ENCODE peak calls at places on chromosomes 11 and 22, in six cellular contexts. Z, U, S, R, M and P are unnamed samples.

GRCh38 chr22:44399906-44400762 is 87.4 kb upstream of the SHISAL1 start:
- DNase-seq in Z (no peak), U (no peak), S (peak; percentile 1), R (no peak), M (no peak), P (no peak)

GRCh38 chr11:121661796-121662508 is 209.2 kb upstream of the SORL1-AS1 start:
- DNase-seq in Z (no peak), U (no peak), S (no peak), R (no peak), M (no peak), P (no peak)

GRCh38 chr11:19664896-19665548 is 47.6 kb upstream of the NAV2 start:
- DNase-seq in Z (no peak), U (no peak), S (no peak), R (peak; percentile 72), M (no peak), P (peak; percentile 87)

GRCh38 chr11:73429121-73429740 is 53.0 kb downstream of the RELT start:
- DNase-seq in Z (no peak), U (no peak), S (no peak), R (no peak), M (no peak), P (no peak)

GRCh38 chr11:10654211-10655150 is 39.1 kb downstream of the IRAG1 start:
- DNase-seq in Z (no peak), U (peak; percentile 68), S (peak; percentile 45), R (no peak), M (peak; percentile 89), P (no peak)

GRCh38 chr22:20873215-20873614 is 14.4 kb downstream of the SNAP29 start:
- DNase-seq in Z (no peak), U (no peak), S (no peak), R (no peak), M (no peak), P (no peak)

GRCh38 chr11:8814209-8814922 is 96.6 kb upstream of the AKIP1 start:
- DNase-seq in Z (peak; percentile 25), U (peak; percentile 56), S (no peak), R (no peak), M (no peak), P (no peak)

GRCh38 chr11:65915101-65915820 is 3.6 kb downstream of the C11orf68 start:
- DNase-seq in Z (no peak), U (no peak), S (no peak), R (no peak), M (no peak), P (no peak)

GRCh38 chr11:11148104-11148509 is 204.9 kb downstream of the CSNK2A3 start:
- DNase-seq in Z (no peak), U (peak; percentile 87), S (no peak), R (no peak), M (peak; percentile 12), P (peak; percentile 13)

GRCh38 chr11:122745111-122745510 is 89.6 kb downstream of the UBASH3B start:
- DNase-seq in Z (no peak), U (no peak), S (no peak), R (no peak), M (no peak), P (no peak)

GRCh38 chr11:60195923-60196368 is 13.1 kb upstream of the MS4A6A start:
- DNase-seq in Z (no peak), U (no peak), S (no peak), R (no peak), M (peak; percentile 46), P (no peak)

GRCh38 chr22:33539902-33540751 is 380.1 kb downstream of the LARGE1 start:
- DNase-seq in Z (no peak), U (peak; percentile 59), S (no peak), R (peak; percentile 35), M (no peak), P (no peak)

GRCh38 chr11:4991066-4991465 is 3.6 kb upstream of the OR51L1 start:
- DNase-seq in Z (no peak), U (peak; percentile 8), S (no peak), R (no peak), M (peak; percentile 61), P (no peak)

GRCh38 chr11:29780756-29781155 is 236.1 kb downstream of the KCNA4 start:
- DNase-seq in Z (no peak), U (no peak), S (no peak), R (peak; percentile 58), M (no peak), P (peak; percentile 59)

GRCh38 chr11:10930224-10930960 is 72.5 kb upstream of the ZBED5 start:
- DNase-seq in Z (no peak), U (no peak), S (no peak), R (no peak), M (no peak), P (no peak)

GRCh38 chr22:29078869-29079207 is 6.0 kb downstream of the KREMEN1 start:
- DNase-seq in Z (no peak), U (no peak), S (no peak), R (no peak), M (peak; percentile 31), P (no peak)

GRCh38 chr11:11366793-11367192 is 13.7 kb upstream of the CSNK2A3 start:
- DNase-seq in Z (no peak), U (no peak), S (no peak), R (no peak), M (no peak), P (no peak)

GRCh38 chr11:1478544-1478943 is 8.0 kb downstream of the MOB2 start:
- DNase-seq in Z (no peak), U (no peak), S (no peak), R (no peak), M (no peak), P (no peak)

GRCh38 chr11:128519353-128519752 is 68.0 kb downstream of the ETS1 start:
- DNase-seq in Z (no peak), U (no peak), S (no peak), R (no peak), M (no peak), P (no peak)

GRCh38 chr11:70740475-70740825 is 342.1 kb downstream of the CTTN start:
- DNase-seq in Z (no peak), U (no peak), S (no peak), R (no peak), M (no peak), P (no peak)

GRCh38 chr11:58193403-58193802 is 4.5 kb downstream of the OR9Q2 start:
- DNase-seq in Z (no peak), U (peak; percentile 15), S (no peak), R (no peak), M (no peak), P (no peak)

GRCh38 chr11:12411806-12412727 is 34.7 kb downstream of the PARVA start:
- DNase-seq in Z (no peak), U (peak; percentile 83), S (peak; percentile 82), R (peak; percentile 40), M (peak; percentile 73), P (no peak)

GRCh38 chr11:69908511-69909220 is 89.5 kb upstream of the FGF3 start:
- DNase-seq in Z (no peak), U (no peak), S (no peak), R (peak; percentile 10), M (no peak), P (no peak)

GRCh38 chr11:126341760-126342161 is 13.7 kb upstream of the ST3GAL4 start:
- DNase-seq in Z (no peak), U (no peak), S (no peak), R (no peak), M (peak; percentile 58), P (no peak)

GRCh38 chr11:28463826-28464225 is 355.6 kb downstream of the METTL15 start:
- DNase-seq in Z (no peak), U (no peak), S (no peak), R (no peak), M (no peak), P (no peak)

GRCh38 chr11:75481602-75482309 is 44.0 kb downstream of the GDPD5 start:
- DNase-seq in Z (no peak), U (no peak), S (no peak), R (no peak), M (peak; percentile 41), P (no peak)

GRCh38 chr11:61198948-61199523 is 4.3 kb upstream of the PGA3 start:
- DNase-seq in Z (no peak), U (no peak), S (no peak), R (no peak), M (no peak), P (no peak)

GRCh38 chr11:62622476-62622875 is 690 bp upstream of the B3GAT3 start:
- DNase-seq in Z (no peak), U (no peak), S (no peak), R (no peak), M (no peak), P (no peak)

GRCh38 chr11:119742263-119742861 is 13.4 kb upstream of the NECTIN1 start:
- DNase-seq in Z (no peak), U (peak; percentile 57), S (no peak), R (no peak), M (no peak), P (peak; percentile 40)

GRCh38 chr11:766106-766940 is 11.0 kb downstream of the GATD1 start:
- DNase-seq in Z (no peak), U (no peak), S (no peak), R (no peak), M (no peak), P (no peak)

GRCh38 chr11:69841859-69842698 is 22.9 kb upstream of the FGF3 start:
- DNase-seq in Z (no peak), U (no peak), S (no peak), R (no peak), M (peak; percentile 45), P (no peak)

GRCh38 chr11:19076744-19077589 is 16.4 kb upstream of the MRGPRX2 start:
- DNase-seq in Z (no peak), U (peak; percentile 69), S (peak; percentile 78), R (peak; percentile 44), M (peak; percentile 67), P (peak; percentile 15)

GRCh38 chr11:61891331-61892084 is at the start of gene FADS3:
- DNase-seq in Z (peak; percentile 38), U (peak; percentile 92), S (peak; percentile 69), R (peak; percentile 69), M (peak; percentile 90), P (peak; percentile 78)